ENCODE peak calls at places on chromosomes 2 and 18, in six cellular contexts. J is aorta; I is iris pigment epithelial cell; A is fibroblast of villous mesenchyme; L is SJSA1; M is stimulated activated CD8-positive, alpha-beta memory T cell treated with anti-CD3 and anti-CD28 coated beads, Interleukin-7, amount 100 ng/mL, for 24 hours. G is an unnamed sample.

GRCh38 chr2:10504994-10505820 is 57.1 kb upstream of the ODC1 start:
- DNase-seq in J (no peak), I (no peak), A (no peak), L (no peak), M (no peak), G (no peak)

GRCh38 chr18:13455470-13455869 is 236.9 kb downstream of the LDLRAD4 start:
- DNase-seq in J (no peak), I (no peak), A (no peak), L (no peak), M (no peak), G (no peak)

GRCh38 chr2:135727968-135728728 is 13.5 kb upstream of the UBXN4 start:
- DNase-seq in J (no peak), I (no peak), A (no peak), L (no peak), M (no peak), G (peak; percentile 23)

GRCh38 chr2:120734930-120735611 is 597 bp upstream of the GLI2 start:
- DNase-seq in J (no peak), I (no peak), A (peak; percentile 41), L (peak; percentile 62), M (no peak), G (no peak)

GRCh38 chr2:24972315-24972958 is 682 bp upstream of the DNAJC27 start:
- DNase-seq in J (no peak), I (peak; percentile 47), A (peak; percentile 58), L (peak; percentile 58), M (no peak), G (peak; percentile 65)

GRCh38 chr18:50853863-50854271 is 25.1 kb upstream of the ME2 start:
- DNase-seq in J (no peak), I (peak; percentile 89), A (peak; percentile 59), L (no peak), M (no peak), G (no peak)

GRCh38 chr18:44342167-44342566 is 338.5 kb upstream of the SETBP1 start:
- DNase-seq in J (no peak), I (no peak), A (no peak), L (no peak), M (no peak), G (no peak)

GRCh38 chr2:74915743-74916142 is 42.7 kb upstream of the POLE4 start:
- DNase-seq in J (no peak), I (peak; percentile 66), A (no peak), L (no peak), M (no peak), G (no peak)

GRCh38 chr2:72134408-72134996 is 13.2 kb downstream of the CYP26B1 start:
- DNase-seq in J (no peak), I (no peak), A (no peak), L (no peak), M (no peak), G (no peak)

GRCh38 chr2:144886847-144887246 is 366.9 kb upstream of the ZEB2 start:
- DNase-seq in J (peak; percentile 70), I (peak; percentile 4), A (no peak), L (no peak), M (no peak), G (no peak)

GRCh38 chr2:162242586-162243304 is 500 bp downstream of the FAP start:
- DNase-seq in J (no peak), I (peak; percentile 96), A (peak; percentile 93), L (peak; percentile 49), M (no peak), G (no peak)

GRCh38 chr2:8414946-8415869 is 266.6 kb upstream of the ID2 start:
- DNase-seq in J (no peak), I (no peak), A (no peak), L (no peak), M (no peak), G (no peak)

GRCh38 chr2:165833156-165833555 is 39.1 kb upstream of the GALNT3 start:
- DNase-seq in J (no peak), I (peak; percentile 77), A (peak; percentile 33), L (peak; percentile 7), M (no peak), G (no peak)